ENCODE peak calls at places on chromosomes 7 and 10, in four cellular contexts. U is body of pancreas, O is HepG2, L is Peyer's patch. W is an unnamed sample.

GRCh38 chr7:131633342-131633843 is 77.0 kb upstream of the PODXL start:
- DNase-seq in U (no peak), O (no peak), L (no peak), W (no peak)

GRCh38 chr10:124740374-124741280 is 3.6 kb downstream of the FAM53B start:
- DNase-seq in U (no peak), O (peak), L (peak), W (no peak)

GRCh38 chr10:13555884-13556529 is 27.2 kb upstream of the BEND7 start:
- DNase-seq in U (peak), O (no peak), L (no peak), W (no peak)

GRCh38 chr7:82985144-82985802 is 177.4 kb downstream of the PCLO start:
- DNase-seq in U (no peak), O (no peak), L (no peak), W (no peak)

GRCh38 chr7:1953199-1954190 is 279.2 kb downstream of the MAD1L1 start:
- DNase-seq in U (no peak), O (no peak), L (no peak), W (no peak)

GRCh38 chr7:64098-64521 is 128.3 kb upstream of the FAM20C start:
- DNase-seq in U (peak), O (peak), L (no peak), W (no peak)

GRCh38 chr10:112782176-112782907 is 167.7 kb upstream of the TCF7L2 start:
- DNase-seq in U (peak), O (no peak), L (no peak), W (peak)

GRCh38 chr10:132848306-132848705 is 62.4 kb upstream of the NKX6-2 start:
- DNase-seq in U (no peak), O (no peak), L (peak), W (peak)

GRCh38 chr7:128827248-128827958 is 2.8 kb upstream of the FLNC start:
- DNase-seq in U (no peak), O (no peak), L (no peak), W (no peak)

GRCh38 chr7:142539901-142540300 is 209.4 kb upstream of the PRSS1 start:
- DNase-seq in U (no peak), O (no peak), L (no peak), W (no peak)

GRCh38 chr10:125605167-125605566 is 77.8 kb downstream of the TEX36 start:
- DNase-seq in U (no peak), O (no peak), L (no peak), W (no peak)

GRCh38 chr10:14879055-14879800 is 562 bp downstream of the SUV39H2 start:
- DNase-seq in U (no peak), O (peak), L (no peak), W (peak)

GRCh38 chr7:73437699-73438416 is 4.3 kb downstream of the FZD9 start:
- DNase-seq in U (no peak), O (no peak), L (no peak), W (no peak)

GRCh38 chr10:82683989-82684388 is 809.0 kb downstream of the NRG3 start:
- DNase-seq in U (no peak), O (no peak), L (no peak), W (no peak)

GRCh38 chr7:101093907-101094306 is 8.6 kb downstream of the TRIM56 start:
- DNase-seq in U (no peak), O (no peak), L (no peak), W (no peak)

GRCh38 chr10:102645741-102646609 is 1.7 kb downstream of the TRIM8 start:
- DNase-seq in U (peak), O (peak), L (peak), W (peak)

GRCh38 chr7:97495487-97495886 is 236.4 kb upstream of the TAC1 start:
- DNase-seq in U (no peak), O (no peak), L (no peak), W (no peak)

GRCh38 chr10:34522542-34522941 is 292.6 kb downstream of the PARD3 start:
- DNase-seq in U (no peak), O (no peak), L (no peak), W (no peak)

GRCh38 chr10:26931223-26931622 is 70.5 kb upstream of the ABI1 start:
- DNase-seq in U (no peak), O (peak), L (peak), W (peak)

GRCh38 chr7:74043523-74043951 is 15.6 kb downstream of the ELN start:
- DNase-seq in U (no peak), O (no peak), L (no peak), W (no peak)

GRCh38 chr7:17318146-17318545 is 19.7 kb downstream of the AHR start:
- DNase-seq in U (no peak), O (no peak), L (no peak), W (no peak)

GRCh38 chr7:28729685-28730084 is 228.4 kb downstream of the TRIL start:
- DNase-seq in U (no peak), O (no peak), L (no peak), W (no peak)

GRCh38 chr7:65448824-65449504 is 75.3 kb downstream of the ZNF92 start:
- DNase-seq in U (no peak), O (no peak), L (no peak), W (no peak)

GRCh38 chr10:59287587-59287986 is 74.8 kb downstream of the FAM13C start:
- DNase-seq in U (no peak), O (no peak), L (no peak), W (no peak)

GRCh38 chr7:74572301-74573090 is 85.0 kb upstream of the GTF2I start:
- DNase-seq in U (no peak), O (no peak), L (peak), W (no peak)

GRCh38 chr10:24912214-24912613 is 40.2 kb downstream of the PRTFDC1 start:
- DNase-seq in U (no peak), O (no peak), L (no peak), W (no peak)

GRCh38 chr7:85479918-85480658 is 293.2 kb upstream of the SEMA3D start:
- DNase-seq in U (no peak), O (no peak), L (no peak), W (no peak)

GRCh38 chr7:1281068-1281467 is 48.4 kb downstream of the UNCX start:
- DNase-seq in U (no peak), O (no peak), L (no peak), W (no peak)

GRCh38 chr10:26721561-26721960 is 24.1 kb downstream of the PDSS1 start:
- DNase-seq in U (no peak), O (no peak), L (no peak), W (no peak)

GRCh38 chr7:5691536-5692090 is 89.8 kb downstream of the RNF216 start:
- DNase-seq in U (no peak), O (no peak), L (no peak), W (no peak)

GRCh38 chr7:5693529-5693928 is 87.9 kb downstream of the RNF216 start:
- DNase-seq in U (no peak), O (peak), L (no peak), W (no peak)

GRCh38 chr7:5692845-5693278 is 88.6 kb downstream of the RNF216 start:
- DNase-seq in U (no peak), O (no peak), L (no peak), W (no peak)

GRCh38 chr7:5690931-5691461 is 90.5 kb downstream of the RNF216 start:
- DNase-seq in U (no peak), O (no peak), L (no peak), W (no peak)

GRCh38 chr7:5692112-5692844 is 89.2 kb downstream of the RNF216 start:
- DNase-seq in U (peak), O (peak), L (no peak), W (peak)
- H3K4me3 ChIP-seq in U (no peak), O (no peak), L (no peak), W (no peak)

GRCh38 chr7:94301024-94301588 is 93.6 kb upstream of the COL1A2 start:
- DNase-seq in U (peak), O (peak), L (no peak), W (peak)
- TF ChIP-seq CTCF in U (peak), O (peak), L (no peak), W (no peak)

GRCh38 chr10:17202506-17202905 is 1.0 kb upstream of the TRDMT1 start:
- DNase-seq in U (no peak), O (no peak), L (no peak), W (no peak)

GRCh38 chr10:17199351-17199804 is 2.1 kb downstream of the TRDMT1 start:
- DNase-seq in U (no peak), O (no peak), L (no peak), W (no peak)

GRCh38 chr10:17200885-17201164 is 647 bp downstream of the TRDMT1 start:
- DNase-seq in U (peak), O (no peak), L (no peak), W (no peak)

GRCh38 chr10:17200035-17200884 is 1.2 kb downstream of the TRDMT1 start:
- DNase-seq in U (no peak), O (no peak), L (no peak), W (no peak)

GRCh38 chr10:17201165-17202013 is at the start of gene TRDMT1:
- DNase-seq in U (peak), O (peak), L (peak), W (peak)
- TF ChIP-seq POLR2A in U (peak), O (peak), L (no peak), W (no peak)

GRCh38 chr7:149285581-149285975 is 23.6 kb downstream of the ZNF783 start:
- DNase-seq in U (peak), O (no peak), L (no peak), W (peak)

GRCh38 chr7:149289262-149289661 is 27.3 kb downstream of the ZNF783 start:
- DNase-seq in U (no peak), O (no peak), L (no peak), W (peak)

GRCh38 chr7:149286811-149287400 is 24.9 kb downstream of the ZNF783 start:
- DNase-seq in U (peak), O (no peak), L (no peak), W (no peak)

GRCh38 chr7:149289856-149290255 is 27.9 kb downstream of the ZNF783 start:
- DNase-seq in U (no peak), O (no peak), L (no peak), W (peak)

DNA sequence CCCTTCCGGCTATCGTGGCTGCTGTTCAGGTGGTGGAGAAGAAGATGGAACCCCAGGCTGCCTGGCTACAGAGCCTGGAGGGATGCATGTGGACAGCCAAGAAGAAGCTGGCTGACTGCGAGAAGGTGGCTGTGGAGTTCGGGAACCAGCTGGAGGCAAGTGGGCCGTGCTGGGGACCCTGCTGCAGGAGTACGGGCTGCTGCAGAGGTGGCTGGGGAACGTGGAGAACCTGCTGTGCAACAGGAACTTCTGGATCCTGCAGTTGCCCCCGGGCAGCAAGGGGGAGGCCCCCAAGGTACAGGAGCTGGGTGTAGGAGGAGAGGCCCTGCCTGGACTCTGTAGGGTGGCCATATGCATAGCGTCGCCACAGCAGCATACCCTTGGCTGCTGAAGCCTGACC is 25.6 kb downstream of the ZNF783 start:
- DNase-seq in U (no peak), O (no peak), L (no peak), W (peak)
- H3K4me3 ChIP-seq in U (no peak), O (no peak), L (no peak), W (no peak)

GRCh38 chr10:60820093-60820769 is 42.0 kb downstream of the CDK1 start:
- DNase-seq in U (no peak), O (no peak), L (no peak), W (no peak)
- TF ChIP-seq CTCF in U (peak), O (peak), L (no peak), W (no peak)

GRCh38 chr7:7183833-7184463 is 1.6 kb downstream of the C1GALT1 start:
- DNase-seq in U (no peak), O (no peak), L (no peak), W (no peak)

GRCh38 chr7:7180725-7181428 is 1.5 kb upstream of the C1GALT1 start:
- DNase-seq in U (peak), O (peak), L (no peak), W (no peak)

GRCh38 chr7:7181519-7182155 is 707 bp upstream of the C1GALT1 start:
- DNase-seq in U (peak), O (peak), L (peak), W (peak)

GRCh38 chr7:7183061-7183832 is 903 bp downstream of the C1GALT1 start:
- DNase-seq in U (peak), O (no peak), L (peak), W (no peak)

DNA sequence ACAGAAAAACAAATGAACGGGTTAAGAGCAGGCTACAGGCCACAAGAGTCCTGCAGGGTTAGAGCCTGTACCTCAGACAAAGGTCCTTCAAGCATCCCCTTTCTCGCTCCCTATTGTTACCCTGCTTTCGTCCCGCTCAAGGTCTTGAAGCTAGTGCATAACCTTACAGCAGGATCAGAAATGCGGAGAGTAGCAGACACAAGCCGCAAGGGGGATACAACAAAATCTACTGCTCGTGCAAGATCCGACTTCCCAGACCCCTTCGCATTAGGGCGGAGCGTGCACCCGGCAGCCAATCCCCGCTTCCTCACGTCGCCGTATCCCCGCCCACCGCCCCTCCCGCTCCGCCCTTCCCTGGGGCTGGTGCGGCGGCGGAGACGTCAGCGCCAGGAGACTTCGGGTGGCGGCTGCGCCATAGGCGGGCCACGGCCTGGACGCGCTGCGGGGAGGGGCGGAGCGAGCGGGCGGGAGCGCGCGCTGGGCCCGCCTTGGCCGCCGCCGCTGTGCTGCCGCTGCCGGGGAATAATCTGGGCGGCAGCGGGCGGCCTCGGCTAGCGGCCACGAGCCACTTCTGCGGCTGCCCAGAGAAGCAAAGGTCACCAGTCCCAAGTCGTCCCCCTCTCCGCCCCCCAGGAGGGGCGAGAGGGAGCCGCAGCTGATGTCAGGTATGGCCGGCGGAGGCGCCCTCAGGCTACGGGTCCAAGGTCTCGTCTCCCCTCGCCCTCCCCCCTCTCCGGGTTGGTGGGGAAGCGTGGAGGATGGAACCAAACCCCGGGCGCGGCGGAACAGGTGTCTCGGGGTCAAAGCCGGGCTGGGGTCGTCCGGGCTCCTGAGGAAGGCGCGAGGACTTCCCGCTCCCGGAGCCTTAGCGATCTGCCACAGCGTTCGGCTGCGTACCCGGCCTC is at the start of gene C1GALT1:
- DNase-seq in U (peak), O (peak), L (peak), W (peak)
- TF ChIP-seq POLR2A in U (peak), O (peak), L (peak), W (no peak)

GRCh38 chr7:99210265-99210970 is 2.5 kb upstream of the KPNA7 start:
- DNase-seq in U (peak), O (peak), L (no peak), W (no peak)
- H3K4me3 ChIP-seq in U (no peak), O (peak), L (no peak), W (no peak)

GRCh38 chr7:93055543-93056107 is 62.2 kb downstream of the SAMD9 start:
- DNase-seq in U (no peak), O (peak), L (no peak), W (no peak)

GRCh38 chr7:93062599-93062998 is 55.2 kb downstream of the SAMD9 start:
- DNase-seq in U (no peak), O (no peak), L (no peak), W (no peak)

GRCh38 chr7:93054975-93055374 is 62.8 kb downstream of the SAMD9 start:
- DNase-seq in U (no peak), O (no peak), L (no peak), W (no peak)

GRCh38 chr7:93060865-93061264 is 56.9 kb downstream of the SAMD9 start:
- DNase-seq in U (no peak), O (no peak), L (no peak), W (no peak)

GRCh38 chr7:93060025-93060424 is 57.8 kb downstream of the SAMD9 start:
- DNase-seq in U (no peak), O (no peak), L (no peak), W (no peak)
- TF ChIP-seq CTCF in U (no peak), O (no peak), L (no peak), W (no peak)

W was measured in lower leg skin.